ENCODE peak calls at places on chromosome 18, in four cellular contexts. One of them, this sample, is unnamed.

GRCh38 chr18:6543330-6543908 is 128.7 kb upstream of the L3MBTL4 start:
- DNase-seq in GM13976: peak; percentile 21
- DNase-seq in K562: peak; percentile 19
- DNase-seq in cardiac fibroblast: peak; percentile 65
- DNase-seq in this sample: peak; percentile 22

GRCh38 chr18:60044290-60045006 is 144.7 kb downstream of the PMAIP1 start:
- DNase-seq in cardiac fibroblast: peak; percentile 26
- DNase-seq in GM13976: no peak
- DNase-seq in K562: no peak
- DNase-seq in this sample: no peak

GRCh38 chr18:68330658-68331057 is 384.2 kb downstream of the TMX3 start:
- DNase-seq in GM13976: no peak
- DNase-seq in K562: no peak
- DNase-seq in cardiac fibroblast: no peak
- DNase-seq in this sample: no peak

GRCh38 chr18:44799422-44800421 is 119.0 kb downstream of the SETBP1 start:
- DNase-seq in K562: no peak
- DNase-seq in GM13976: no peak
- DNase-seq in cardiac fibroblast: no peak
- DNase-seq in this sample: no peak

GRCh38 chr18:31685097-31686082 is 1.0 kb upstream of the B4GALT6 start:
- DNase-seq in GM13976: peak; percentile 91
- DNase-seq in K562: peak; percentile 33
- DNase-seq in cardiac fibroblast: peak; percentile 86
- DNase-seq in this sample: peak; percentile 94

GRCh38 chr18:45835057-45835634 is 9.7 kb downstream of the SIGLEC15 start:
- DNase-seq in GM13976: no peak
- DNase-seq in K562: no peak
- DNase-seq in cardiac fibroblast: no peak
- DNase-seq in this sample: no peak

GRCh38 chr18:21489119-21489750 is 111.3 kb downstream of the ESCO1 start:
- DNase-seq in GM13976: peak; percentile 74
- DNase-seq in K562: peak; percentile 71
- DNase-seq in cardiac fibroblast: peak; percentile 75
- DNase-seq in this sample: peak; percentile 70

GRCh38 chr18:376307-376706 is 108.5 kb upstream of the THOC1 start:
- DNase-seq in GM13976: no peak
- DNase-seq in cardiac fibroblast: peak; percentile 70
- DNase-seq in K562: no peak
- DNase-seq in this sample: no peak

GRCh38 chr18:57803119-57803969 is at the start of gene ATP8B1:
- DNase-seq in K562: peak; percentile 18
- DNase-seq in cardiac fibroblast: peak; percentile 82
- DNase-seq in GM13976: peak; percentile 63
- DNase-seq in this sample: peak; percentile 54

GRCh38 chr18:12686100-12686499 is 16.4 kb downstream of the CEP76 start:
- DNase-seq in GM13976: no peak
- DNase-seq in K562: no peak
- DNase-seq in cardiac fibroblast: peak; percentile 43
- DNase-seq in this sample: no peak

GRCh38 chr18:46051731-46052461 is 20.2 kb downstream of the PSTPIP2 start:
- DNase-seq in cardiac fibroblast: peak; percentile 68
- DNase-seq in K562: no peak
- DNase-seq in GM13976: no peak
- DNase-seq in this sample: no peak

GRCh38 chr18:57004366-57005121 is 142.3 kb upstream of the BOD1L2 start:
- DNase-seq in GM13976: peak; percentile 54
- DNase-seq in K562: no peak
- DNase-seq in cardiac fibroblast: peak; percentile 56
- DNase-seq in this sample: peak; percentile 49

GRCh38 chr18:31156831-31157763 is 5.6 kb downstream of the DSC1 start:
- DNase-seq in K562: no peak
- DNase-seq in cardiac fibroblast: peak; percentile 2
- DNase-seq in GM13976: no peak
- DNase-seq in this sample: no peak

GRCh38 chr18:63476666-63477065 is at the start of gene SERPINB5:
- DNase-seq in cardiac fibroblast: no peak
- DNase-seq in K562: no peak
- DNase-seq in GM13976: no peak
- DNase-seq in this sample: no peak

GRCh38 chr18:28175930-28176673 is 828 bp downstream of the CDH2 start:
- DNase-seq in cardiac fibroblast: peak; percentile 40
- DNase-seq in GM13976: peak; percentile 27
- DNase-seq in K562: no peak
- DNase-seq in this sample: peak; percentile 33

DNA sequence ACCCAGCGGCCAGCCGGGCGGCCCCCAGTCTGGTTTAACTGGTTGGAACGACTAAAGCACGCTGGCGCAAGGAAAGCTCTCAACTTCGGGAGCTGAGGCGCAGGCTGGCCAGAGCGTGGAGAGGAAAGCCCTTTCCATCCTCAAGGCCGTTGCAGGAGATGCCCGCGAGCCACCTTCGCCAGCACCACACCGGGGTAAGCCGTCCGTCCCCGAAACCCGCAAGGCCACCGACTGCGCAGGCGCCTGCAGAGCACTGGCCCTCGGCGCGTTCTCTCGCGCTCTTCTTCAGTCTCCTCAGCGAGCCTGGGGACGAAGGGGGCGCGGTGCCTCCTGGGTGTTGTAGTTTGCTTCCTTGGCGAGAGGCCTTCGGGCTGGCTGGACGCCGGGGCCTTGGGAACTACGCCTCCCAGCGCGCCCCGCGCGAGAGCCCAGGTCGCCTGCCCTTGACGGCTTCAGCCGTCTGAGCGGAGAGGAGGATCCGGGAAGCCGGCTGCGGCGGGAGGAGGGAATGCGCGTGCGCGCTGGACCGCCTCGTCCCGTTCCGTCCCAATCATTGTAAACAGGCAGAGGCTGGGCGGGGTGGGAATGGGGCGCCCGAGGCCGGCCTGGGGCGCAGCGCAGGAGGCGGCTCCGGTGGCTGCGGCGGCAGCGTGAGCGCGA is at the start of gene RALBP1:
- DNase-seq in GM13976: peak; percentile 97
- DNase-seq in K562: peak; percentile 97
- DNase-seq in cardiac fibroblast: peak; percentile 100
- DNase-seq in this sample: peak; percentile 97
- TF ChIP-seq CTCF in GM13976: peak; percentile 47
- TF ChIP-seq CTCF in K562: peak; percentile 50
- TF ChIP-seq CTCF in cardiac fibroblast: peak; percentile 2
- TF ChIP-seq CTCF in this sample: peak; percentile 54

GRCh38 chr18:26963292-26963691 is 97.8 kb upstream of the AQP4 start:
- DNase-seq in K562: no peak
- DNase-seq in GM13976: no peak
- DNase-seq in cardiac fibroblast: peak; percentile 6
- DNase-seq in this sample: no peak
- TF ChIP-seq CTCF in K562: no peak
- TF ChIP-seq CTCF in GM13976: no peak
- TF ChIP-seq CTCF in cardiac fibroblast: no peak
- TF ChIP-seq CTCF in this sample: no peak

GRCh38 chr18:48913201-48913600 is 37.6 kb downstream of the SMAD7 start:
- DNase-seq in GM13976: no peak
- DNase-seq in K562: no peak
- DNase-seq in cardiac fibroblast: no peak
- DNase-seq in this sample: no peak
- TF ChIP-seq CTCF in GM13976: peak; percentile 11
- TF ChIP-seq CTCF in K562: no peak
- TF ChIP-seq CTCF in cardiac fibroblast: peak; percentile 19
- TF ChIP-seq CTCF in this sample: peak; percentile 35

GRCh38 chr18:24009651-24010333 is 4.8 kb upstream of the TTC39C start:
- DNase-seq in cardiac fibroblast: no peak
- DNase-seq in K562: no peak
- DNase-seq in GM13976: no peak
- DNase-seq in this sample: no peak
- TF ChIP-seq CTCF in cardiac fibroblast: no peak
- TF ChIP-seq CTCF in K562: no peak
- TF ChIP-seq CTCF in GM13976: no peak
- TF ChIP-seq CTCF in this sample: peak; percentile 51

GRCh38 chr18:34647251-34647650 is 62.8 kb upstream of the DTNA start:
- DNase-seq in cardiac fibroblast: no peak
- DNase-seq in K562: peak; percentile 11
- DNase-seq in GM13976: no peak
- DNase-seq in this sample: no peak

GRCh38 chr18:34649072-34649471 is 61.0 kb upstream of the DTNA start:
- DNase-seq in GM13976: no peak
- DNase-seq in K562: no peak
- DNase-seq in cardiac fibroblast: peak; percentile 27
- DNase-seq in this sample: no peak

GRCh38 chr18:34651586-34652369 is 58.3 kb upstream of the DTNA start:
- DNase-seq in K562: no peak
- DNase-seq in cardiac fibroblast: no peak
- DNase-seq in GM13976: no peak
- DNase-seq in this sample: no peak

GRCh38 chr18:34650121-34650545 is 60.0 kb upstream of the DTNA start:
- DNase-seq in K562: no peak
- DNase-seq in GM13976: no peak
- DNase-seq in cardiac fibroblast: peak; percentile 29
- DNase-seq in this sample: no peak

GRCh38 chr18:34648269-34648668 is 61.8 kb upstream of the DTNA start:
- DNase-seq in K562: no peak
- DNase-seq in GM13976: no peak
- DNase-seq in cardiac fibroblast: no peak
- DNase-seq in this sample: no peak
- TF ChIP-seq CTCF in K562: no peak
- TF ChIP-seq CTCF in GM13976: no peak
- TF ChIP-seq CTCF in cardiac fibroblast: no peak
- TF ChIP-seq CTCF in this sample: no peak

DNA sequence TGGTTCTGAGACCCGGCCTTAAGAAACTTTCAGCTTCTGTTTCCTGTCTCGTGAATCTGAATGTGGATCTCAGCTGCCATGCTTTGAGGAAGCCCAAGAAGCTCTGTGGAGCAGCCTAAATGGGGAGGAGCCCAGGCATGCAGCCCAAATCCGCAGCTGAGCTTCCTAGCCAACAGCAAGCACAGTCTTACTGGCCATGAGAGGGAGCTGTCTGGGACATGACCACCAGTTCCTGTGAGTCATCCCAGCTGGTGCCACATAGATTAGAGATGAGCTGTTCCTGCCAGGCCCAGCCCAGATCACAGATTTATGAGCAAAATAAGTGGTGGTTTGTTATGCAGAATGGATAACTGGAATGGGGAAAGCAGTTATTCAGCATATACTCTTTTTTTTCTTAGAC is 224.4 kb upstream of the APCDD1 start:
- DNase-seq in GM13976: no peak
- DNase-seq in cardiac fibroblast: peak; percentile 82
- DNase-seq in K562: no peak
- DNase-seq in this sample: no peak
- TF ChIP-seq CTCF in GM13976: no peak
- TF ChIP-seq CTCF in cardiac fibroblast: peak; percentile 29
- TF ChIP-seq CTCF in K562: peak; percentile 2
- TF ChIP-seq CTCF in this sample: no peak

GRCh38 chr18:7740815-7741214 is 173.7 kb downstream of the PTPRM start:
- DNase-seq in K562: no peak
- DNase-seq in GM13976: no peak
- DNase-seq in cardiac fibroblast: no peak
- DNase-seq in this sample: no peak

GRCh38 chr18:7735194-7735593 is 168.1 kb downstream of the PTPRM start:
- DNase-seq in GM13976: no peak
- DNase-seq in K562: no peak
- DNase-seq in cardiac fibroblast: no peak
- DNase-seq in this sample: no peak

GRCh38 chr18:7733642-7734041 is 166.5 kb downstream of the PTPRM start:
- DNase-seq in cardiac fibroblast: no peak
- DNase-seq in GM13976: no peak
- DNase-seq in K562: no peak
- DNase-seq in this sample: no peak

GRCh38 chr18:7735606-7736175 is 168.6 kb downstream of the PTPRM start:
- DNase-seq in GM13976: no peak
- DNase-seq in K562: no peak
- DNase-seq in cardiac fibroblast: no peak
- DNase-seq in this sample: no peak

DNA sequence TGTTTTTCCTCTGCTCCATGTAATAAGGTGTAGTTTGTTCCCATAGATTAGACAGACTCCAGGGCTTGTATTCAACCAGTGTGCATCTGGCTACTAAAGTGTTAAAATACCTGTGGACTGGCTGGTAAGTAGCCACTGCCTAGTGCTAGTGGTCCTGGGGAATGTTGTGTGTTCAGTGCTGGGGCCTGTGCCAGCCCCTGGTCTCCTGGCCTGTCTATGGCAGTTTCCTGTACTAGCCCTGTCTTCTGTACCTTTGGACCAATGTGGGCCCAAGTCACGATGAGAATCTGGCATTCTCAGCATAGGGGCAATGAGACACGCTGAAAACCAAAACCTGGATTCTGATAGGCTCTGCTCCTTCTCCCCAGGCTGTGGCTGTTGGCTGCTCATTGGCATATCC is 170.4 kb downstream of the PTPRM start:
- DNase-seq in cardiac fibroblast: no peak
- DNase-seq in GM13976: no peak
- DNase-seq in K562: no peak
- DNase-seq in this sample: no peak
- TF ChIP-seq CTCF in cardiac fibroblast: no peak
- TF ChIP-seq CTCF in GM13976: no peak
- TF ChIP-seq CTCF in K562: no peak
- TF ChIP-seq CTCF in this sample: no peak

DNA sequence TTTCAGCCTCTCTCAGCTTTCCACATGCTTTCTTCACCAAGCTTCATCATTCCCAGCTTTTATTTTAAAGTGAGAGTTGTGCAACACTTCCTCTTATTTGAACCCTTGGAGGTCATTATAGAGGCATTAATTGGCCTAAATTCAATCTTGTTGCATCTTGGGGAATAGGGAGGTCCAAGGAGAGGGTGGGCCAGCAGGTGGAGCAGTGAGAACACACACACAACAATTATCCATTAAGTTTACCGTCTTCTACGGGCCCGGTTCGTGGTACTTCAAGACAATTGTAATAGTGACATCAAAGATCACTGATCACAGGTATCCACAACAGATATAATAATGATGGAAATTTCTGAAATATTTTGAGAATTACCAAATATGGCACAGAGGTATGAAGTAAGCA is 457.2 kb upstream of the SMIM21 start:
- DNase-seq in K562: no peak
- DNase-seq in GM13976: no peak
- DNase-seq in cardiac fibroblast: peak; percentile 5
- DNase-seq in this sample: no peak
- TF ChIP-seq CTCF in K562: peak; percentile 17
- TF ChIP-seq CTCF in GM13976: no peak
- TF ChIP-seq CTCF in cardiac fibroblast: no peak
- TF ChIP-seq CTCF in this sample: no peak

GRCh38 chr18:77054606-77055428 is 77.8 kb downstream of the MBP start:
- DNase-seq in GM13976: peak; percentile 87
- DNase-seq in cardiac fibroblast: peak; percentile 95
- DNase-seq in K562: peak; percentile 21
- DNase-seq in this sample: peak; percentile 86
- TF ChIP-seq CTCF in GM13976: peak; percentile 89
- TF ChIP-seq CTCF in cardiac fibroblast: peak; percentile 86
- TF ChIP-seq CTCF in K562: peak; percentile 62
- TF ChIP-seq CTCF in this sample: peak; percentile 82